ENCODE peak calls at places on chromosomes 12 and 14, in nine cellular contexts. M is A549; W is NCI-H1417; D is amniotic epithelial cell; L is GOT3; G is AG04450; A is stimulated activated naive CD8-positive, alpha-beta T cell treated with anti-CD3 and anti-CD28 coated beads, Interleukin-15, Interleukin-2, amounts not matched to agents 100 U/mL and 50 U/mL, for 24 hours; V is heart right ventricle; B is aorta. R is an unnamed sample.

GRCh38 chr12:129304532-129304931 is 451.3 kb downstream of the GLT1D1 start:
- DNase-seq in B (no peak), W (no peak), M (no peak), G (no peak), D (no peak), A (no peak), L (no peak), V (no peak), R (no peak)

GRCh38 chr12:62272936-62273552 is 12.8 kb downstream of the USP15 start:
- DNase-seq in W (no peak), A (no peak), M (no peak), L (no peak), G (no peak), V (no peak), B (no peak), D (no peak), R (no peak)

GRCh38 chr12:100185361-100185894 is 15.2 kb upstream of the ACTR6 start:
- DNase-seq in A (no peak), V (no peak), L (no peak), B (no peak), M (no peak), D (no peak), W (no peak), G (no peak), R (no peak)

GRCh38 chr14:69716483-69717187 is 50.3 kb upstream of the SRSF5 start:
- DNase-seq in B (peak), A (peak), W (no peak), V (no peak), L (peak), G (peak), M (no peak), D (peak), R (no peak)

GRCh38 chr12:106179086-106179485 is 40.3 kb upstream of the NUAK1 start:
- DNase-seq in V (no peak), B (no peak), L (no peak), M (no peak), W (peak), D (peak), A (no peak), G (no peak), R (no peak)

GRCh38 chr12:75489187-75489586 is 8.6 kb downstream of the GLIPR1 start:
- DNase-seq in D (no peak), A (no peak), M (no peak), G (no peak), L (no peak), W (no peak), B (no peak), V (no peak), R (no peak)

GRCh38 chr14:72904840-72905561 is 11.1 kb upstream of the DPF3 start:
- DNase-seq in V (no peak), G (peak), B (peak), W (peak), L (no peak), A (peak), D (peak), M (peak), R (no peak)

GRCh38 chr14:73153272-73153671 is 17.0 kb downstream of the PSEN1 start:
- DNase-seq in B (no peak), M (no peak), A (no peak), W (no peak), V (no peak), D (peak), G (no peak), L (no peak), R (no peak)

GRCh38 chr14:23478109-23478698 is 8.7 kb downstream of the NGDN start:
- DNase-seq in D (peak), M (peak), L (no peak), B (peak), V (no peak), W (peak), A (peak), G (peak), R (peak)

GRCh38 chr12:47939009-47939601 is 24.3 kb upstream of the TMEM106C start:
- DNase-seq in M (no peak), W (no peak), D (no peak), G (no peak), B (no peak), V (peak), L (no peak), A (no peak), R (no peak)

GRCh38 chr14:30656190-30656632 is 34.1 kb downstream of the SCFD1 start:
- DNase-seq in G (no peak), W (peak), D (peak), L (no peak), B (no peak), A (peak), M (peak), V (no peak), R (no peak)

GRCh38 chr12:68939500-68939899 is 6.5 kb upstream of the CPM start:
- DNase-seq in A (no peak), M (no peak), G (no peak), V (no peak), B (no peak), W (no peak), D (peak), L (no peak), R (no peak)

GRCh38 chr12:62813031-62813829 is 121.7 kb downstream of the PPM1H start:
- DNase-seq in L (peak), W (peak), G (peak), D (peak), A (peak), M (peak), V (peak), B (peak), R (peak)

GRCh38 chr12:15910468-15910863 is 666 bp upstream of the DERA start:
- DNase-seq in B (no peak), M (no peak), V (no peak), A (no peak), L (no peak), G (no peak), D (no peak), W (peak), R (no peak)

GRCh38 chr14:76472199-76472723 is 96.3 kb downstream of the ESRRB start:
- DNase-seq in B (no peak), A (no peak), G (no peak), L (no peak), M (no peak), W (no peak), V (no peak), D (no peak), R (no peak)

GRCh38 chr12:95648990-95649791 is 97.9 kb upstream of the USP44 start:
- DNase-seq in L (no peak), G (no peak), A (no peak), D (no peak), M (peak), B (peak), W (peak), V (no peak), R (no peak)

GRCh38 chr12:104108755-104109445 is 29.1 kb downstream of the NFYB start:
- DNase-seq in D (peak), V (peak), W (peak), M (peak), G (peak), A (peak), L (peak), B (peak), R (peak)

GRCh38 chr14:81771876-81772275 is 238.2 kb upstream of the SEL1L start:
- DNase-seq in D (no peak), B (no peak), V (no peak), W (no peak), L (no peak), M (no peak), G (no peak), A (no peak), R (no peak)

GRCh38 chr14:68824207-68824516 is 31.3 kb upstream of the ZFP36L1 start:
- DNase-seq in L (no peak), M (no peak), B (no peak), V (no peak), W (no peak), A (no peak), D (no peak), G (no peak), R (no peak)

GRCh38 chr12:106080111-106080732 is 58.5 kb downstream of the NUAK1 start:
- DNase-seq in W (no peak), V (no peak), A (no peak), L (no peak), D (peak), M (no peak), G (no peak), B (no peak), R (no peak)

GRCh38 chr14:27181304-27181703 is 583.5 kb upstream of the NOVA1 start:
- DNase-seq in B (no peak), M (no peak), L (no peak), V (peak), W (peak), G (no peak), D (no peak), A (no peak), R (no peak)

GRCh38 chr14:20603813-20604212 is 12.6 kb upstream of the RNASE12 start:
- DNase-seq in L (no peak), G (no peak), B (no peak), A (no peak), V (no peak), W (no peak), D (no peak), M (no peak), R (no peak)

GRCh38 chr12:112179341-112179740 is 54.0 kb downstream of the TRAFD1 start:
- DNase-seq in L (no peak), B (no peak), D (no peak), G (no peak), A (no peak), M (no peak), V (no peak), W (no peak), R (no peak)

GRCh38 chr12:47782372-47782770 is 9.3 kb downstream of the SLC48A1 start:
- DNase-seq in G (no peak), D (no peak), B (no peak), M (no peak), W (no peak), A (no peak), L (no peak), V (no peak), R (no peak)

GRCh38 chr14:76742961-76743360 is 18.3 kb upstream of the VASH1 start:
- DNase-seq in A (no peak), B (no peak), V (no peak), L (no peak), G (no peak), M (no peak), D (no peak), W (no peak), R (no peak)

GRCh38 chr12:70985850-70986249 is 65.3 kb upstream of the PTPRR start:
- DNase-seq in M (no peak), D (peak), W (no peak), G (no peak), A (no peak), L (no peak), V (no peak), B (no peak), R (no peak)

GRCh38 chr12:132145334-132145733 is 1.1 kb downstream of the NOC4L start:
- DNase-seq in B (peak), M (no peak), W (no peak), V (no peak), G (no peak), D (no peak), A (no peak), L (no peak), R (no peak)

GRCh38 chr14:24921903-24922302 is 128.0 kb downstream of the STXBP6 start:
- DNase-seq in M (no peak), A (no peak), L (no peak), B (no peak), D (peak), G (no peak), V (no peak), W (no peak), R (no peak)

GRCh38 chr14:71394386-71394785 is 487.1 kb downstream of the PCNX1 start:
- DNase-seq in B (no peak), G (no peak), W (no peak), L (no peak), A (no peak), D (no peak), V (no peak), M (no peak), R (no peak)

GRCh38 chr14:76784881-76785280 is 23.6 kb downstream of the VASH1 start:
- DNase-seq in W (peak), L (peak), B (peak), G (peak), V (peak), A (peak), D (peak), M (peak), R (peak)

GRCh38 chr12:68613209-68613904 is 2.7 kb downstream of the RAP1B start:
- DNase-seq in A (peak), B (no peak), M (no peak), L (no peak), D (no peak), W (no peak), V (no peak), G (no peak), R (no peak)

GRCh38 chr12:7142057-7142644 is 12.0 kb downstream of the CLSTN3 start:
- DNase-seq in M (peak), D (peak), W (peak), L (no peak), B (peak), G (no peak), V (no peak), A (peak), R (peak)

GRCh38 chr14:48967419-48967818 is 618.8 kb downstream of the RPS29 start:
- DNase-seq in D (no peak), L (no peak), W (no peak), M (no peak), A (no peak), B (no peak), G (no peak), V (no peak), R (no peak)